ENCODE peak calls at places on chromosomes 11 and 22, in six cellular contexts. K, R, Y, I, A and N are unnamed samples.

GRCh38 chr22:43818981-43819690 is 7.0 kb upstream of the EFCAB6 start:
- DNase-seq in K (no peak), R (no peak), Y (no peak), I (no peak), A (no peak), N (no peak)

GRCh38 chr11:26234451-26234850 is 97.5 kb upstream of the ANO3 start:
- DNase-seq in K (no peak), R (no peak), Y (no peak), I (no peak), A (peak), N (no peak)

GRCh38 chr11:34840736-34841386 is 75.3 kb downstream of the APIP start:
- DNase-seq in K (peak), R (peak), Y (no peak), I (no peak), A (peak), N (no peak)

GRCh38 chr11:112962854-112963367 is 1.7 kb downstream of the NCAM1 start:
- DNase-seq in K (peak), R (peak), Y (peak), I (no peak), A (no peak), N (peak)

GRCh38 chr11:33689089-33689488 is 11.5 kb downstream of the C11orf91 start:
- DNase-seq in K (no peak), R (no peak), Y (no peak), I (no peak), A (peak), N (no peak)

GRCh38 chr22:31962392-31963113 is 18.2 kb downstream of the YWHAH start:
- DNase-seq in K (no peak), R (no peak), Y (no peak), I (no peak), A (no peak), N (no peak)

GRCh38 chr11:118658372-118659313 is 20.8 kb downstream of the TREH start:
- DNase-seq in K (no peak), R (peak), Y (peak), I (no peak), A (no peak), N (no peak)

GRCh38 chr22:43945632-43946390 is 9.4 kb upstream of the SAMM50 start:
- DNase-seq in K (peak), R (peak), Y (no peak), I (no peak), A (peak), N (peak)

GRCh38 chr11:12455938-12456337 is 78.6 kb downstream of the PARVA start:
- DNase-seq in K (no peak), R (no peak), Y (no peak), I (no peak), A (peak), N (no peak)

GRCh38 chr11:70415176-70415575 is 16.8 kb downstream of the CTTN start:
- DNase-seq in K (no peak), R (no peak), Y (no peak), I (no peak), A (peak), N (no peak)

GRCh38 chr11:102244681-102245409 is 72.4 kb upstream of the BIRC3 start:
- DNase-seq in K (no peak), R (no peak), Y (no peak), I (no peak), A (peak), N (no peak)

GRCh38 chr11:86919557-86920210 is 35.5 kb downstream of the FZD4 start:
- DNase-seq in K (no peak), R (peak), Y (no peak), I (no peak), A (peak), N (no peak)

GRCh38 chr11:73236205-73236765 is 18.2 kb downstream of the P2RY2 start:
- DNase-seq in K (no peak), R (no peak), Y (no peak), I (no peak), A (peak), N (peak)

DNA sequence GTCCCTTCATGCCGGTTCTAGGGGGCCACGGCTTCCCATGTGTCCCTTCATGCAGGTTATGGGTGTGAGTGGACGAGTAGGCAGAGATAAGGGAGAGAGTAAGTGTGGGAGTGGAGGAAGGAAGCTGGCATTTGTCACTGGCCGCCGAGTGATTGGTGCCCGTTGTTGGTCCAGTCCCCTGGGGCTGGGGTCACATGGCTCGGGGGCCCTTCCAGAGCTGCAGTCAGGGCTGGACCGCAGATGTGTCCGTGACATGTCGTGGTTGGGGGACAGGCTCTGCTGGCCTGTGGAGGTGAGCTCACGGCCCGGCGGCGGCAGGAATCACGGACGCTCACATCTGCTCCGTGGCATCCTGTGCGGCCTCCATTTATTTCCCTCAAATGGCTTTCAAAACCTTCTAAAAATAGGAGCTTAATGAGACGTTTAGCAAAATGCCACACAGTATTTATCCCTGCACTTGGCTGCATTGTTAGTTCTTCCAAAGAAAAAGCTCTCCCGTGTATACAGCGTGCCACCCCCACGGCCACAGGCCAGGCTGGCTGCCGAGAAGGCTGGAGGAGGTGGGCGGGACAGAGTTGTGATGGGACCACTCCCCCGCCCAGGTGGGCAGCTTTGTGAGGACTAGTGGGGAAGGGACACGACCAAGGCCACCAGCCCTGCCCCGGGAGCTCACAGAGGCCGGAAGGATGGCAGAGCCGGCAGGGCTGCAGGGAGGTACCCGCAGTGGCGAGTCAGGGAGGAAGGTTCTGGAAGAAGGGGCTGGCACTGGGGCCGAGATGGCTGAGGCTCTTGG is 386.7 kb downstream of the TBC1D22A start:
- DNase-seq in K (no peak), R (no peak), Y (peak), I (no peak), A (no peak), N (no peak)
- H3K4me3 ChIP-seq in K (no peak), R (no peak), Y (no peak), I (no peak), A (no peak), N (no peak)

GRCh38 chr11:124717421-124717785 is 22.3 kb upstream of the NRGN start:
- DNase-seq in K (no peak), R (no peak), Y (no peak), I (no peak), A (peak), N (no peak)
- H3K4me3 ChIP-seq in K (no peak), R (no peak), Y (peak), I (no peak), A (peak), N (peak)

GRCh38 chr11:99199336-99199735 is 178.6 kb downstream of the CNTN5 start:
- DNase-seq in K (no peak), R (no peak), Y (no peak), I (no peak), A (peak), N (no peak)
- H3K4me3 ChIP-seq in K (no peak), R (no peak), Y (no peak), I (no peak), A (no peak), N (no peak)

GRCh38 chr22:49928571-49929552 is 10.4 kb downstream of the CRELD2 start:
- DNase-seq in K (no peak), R (no peak), Y (peak), I (no peak), A (no peak), N (no peak)

GRCh38 chr22:49930596-49931412 is 12.4 kb downstream of the CRELD2 start:
- DNase-seq in K (peak), R (peak), Y (peak), I (peak), A (peak), N (peak)

GRCh38 chr22:49930128-49930527 is 11.7 kb downstream of the CRELD2 start:
- DNase-seq in K (no peak), R (no peak), Y (peak), I (no peak), A (no peak), N (no peak)

GRCh38 chr22:49928185-49928495 is 9.7 kb downstream of the CRELD2 start:
- DNase-seq in K (no peak), R (no peak), Y (peak), I (no peak), A (no peak), N (no peak)

DNA sequence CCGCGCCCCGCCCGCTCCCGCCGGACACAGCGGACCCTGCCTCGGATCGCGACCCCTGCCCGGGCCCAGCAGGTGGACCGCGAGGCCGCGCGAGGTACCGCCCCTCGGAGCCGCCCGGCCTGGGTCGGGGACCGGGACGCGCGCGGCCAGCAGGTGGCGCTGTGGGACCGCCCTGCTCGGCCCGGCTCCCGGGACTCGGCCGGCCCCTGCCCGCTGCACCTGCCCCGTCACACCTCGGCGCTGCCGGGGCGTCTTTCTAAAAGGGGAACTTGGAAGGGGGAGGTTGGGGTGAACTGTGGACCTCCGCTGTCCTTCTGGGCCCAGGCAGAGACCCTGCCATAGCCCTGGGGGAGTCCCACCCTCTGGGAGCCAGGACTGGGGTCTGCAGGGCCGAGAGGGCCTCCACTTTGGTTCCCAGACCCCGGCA is 11.1 kb downstream of the CRELD2 start:
- DNase-seq in K (peak), R (no peak), Y (no peak), I (no peak), A (peak), N (no peak)
- H3K4me3 ChIP-seq in K (no peak), R (no peak), Y (no peak), I (no peak), A (no peak), N (no peak)

DNA sequence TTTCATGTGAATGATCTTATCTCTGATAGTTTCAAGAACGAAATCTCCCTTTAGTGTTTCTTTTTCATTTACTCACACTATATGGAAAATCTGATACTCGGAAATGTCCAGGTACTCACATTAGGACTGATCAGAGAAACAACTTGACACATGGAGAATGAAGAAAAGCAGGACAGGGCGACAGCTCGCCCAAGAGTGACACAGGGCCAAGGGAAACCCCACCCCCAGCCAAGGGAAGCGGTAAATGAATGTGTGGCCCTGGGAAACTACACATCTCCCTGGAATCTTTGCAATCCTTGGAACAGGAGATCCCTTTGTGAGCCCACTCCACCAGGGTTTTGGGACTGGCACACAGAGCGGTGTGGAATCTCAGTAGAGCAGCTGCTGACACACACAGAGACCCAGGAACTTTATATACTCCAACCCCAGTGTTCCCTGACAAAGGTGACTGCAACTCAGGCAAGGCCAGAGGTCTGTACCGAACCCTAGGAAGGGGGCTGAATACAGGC is 303.7 kb upstream of the ARHGAP42 start:
- DNase-seq in K (no peak), R (peak), Y (no peak), I (no peak), A (no peak), N (no peak)
- H3K4me3 ChIP-seq in K (no peak), R (no peak), Y (no peak), I (no peak), A (no peak), N (no peak)